ENCODE peak calls at places on chromosomes 5 and 9, in seven cellular contexts. S is sigmoid colon, P is astrocyte, C is uterus, K is prostate gland, A is body of pancreas, M is mammary epithelial cell. F is an unnamed sample.

GRCh38 chr9:100581661-100582060 is 3.8 kb downstream of the CAVIN4 start:
- DNase-seq in S (no peak), P (peak; percentile 34), C (no peak), K (no peak), A (no peak), M (no peak), F (no peak)

GRCh38 chr9:18520395-18520794 is 46.4 kb downstream of the ADAMTSL1 start:
- DNase-seq in S (peak; percentile 69), P (peak; percentile 40), C (no peak), K (no peak), A (no peak), M (no peak), F (no peak)

GRCh38 chr5:67770431-67771025 is 445.0 kb upstream of the PIK3R1 start:
- DNase-seq in S (no peak), P (peak; percentile 36), C (no peak), K (no peak), A (peak; percentile 46), M (peak; percentile 23), F (no peak)

GRCh38 chr9:134170525-134171315 is 6.4 kb upstream of the RNU6ATAC start:
- DNase-seq in S (no peak), P (no peak), C (no peak), K (no peak), A (no peak), M (no peak), F (no peak)

GRCh38 chr9:88302579-88303324 is 85.5 kb upstream of the SPIN1 start:
- DNase-seq in S (no peak), P (no peak), C (no peak), K (no peak), A (no peak), M (peak; percentile 14), F (no peak)

GRCh38 chr5:51382759-51383493 is at the start of gene ISL1:
- DNase-seq in S (peak; percentile 90), P (peak; percentile 46), C (no peak), K (peak; percentile 29), A (peak; percentile 69), M (peak; percentile 77), F (no peak)

GRCh38 chr5:160180931-160181330 is 48.4 kb upstream of the FABP6 start:
- DNase-seq in S (no peak), P (no peak), C (no peak), K (no peak), A (no peak), M (no peak), F (no peak)

GRCh38 chr9:111615928-111616327 is 15.2 kb upstream of the DNAJC25 start:
- DNase-seq in S (no peak), P (peak; percentile 26), C (no peak), K (no peak), A (no peak), M (no peak), F (no peak)

GRCh38 chr5:60223342-60223741 is 329.8 kb upstream of the PDE4D start:
- DNase-seq in S (no peak), P (peak; percentile 15), C (no peak), K (no peak), A (no peak), M (peak; percentile 76), F (no peak)

GRCh38 chr9:88534456-88535225 is at the start of gene NXNL2:
- DNase-seq in S (peak; percentile 91), P (peak; percentile 73), C (peak; percentile 94), K (peak; percentile 84), A (peak; percentile 76), M (peak; percentile 56), F (peak; percentile 79)

GRCh38 chr5:136424835-136425694 is 59.7 kb upstream of the TRPC7 start:
- DNase-seq in S (no peak), P (peak; percentile 12), C (peak; percentile 31), K (peak; percentile 69), A (peak; percentile 76), M (peak; percentile 31), F (peak; percentile 66)

GRCh38 chr5:134227259-134227658 is 1.4 kb upstream of the PPP2CA start:
- DNase-seq in S (peak; percentile 69), P (no peak), C (peak; percentile 35), K (no peak), A (peak; percentile 10), M (peak; percentile 36), F (peak; percentile 43)

GRCh38 chr5:134225780-134226440 is at the start of gene PPP2CA:
- DNase-seq in S (peak; percentile 100), P (peak; percentile 93), C (peak; percentile 100), K (peak; percentile 98), A (peak; percentile 98), M (peak; percentile 99), F (peak; percentile 99)

GRCh38 chr5:134224905-134225779 is 731 bp downstream of the PPP2CA start:
- DNase-seq in S (peak; percentile 81), P (peak; percentile 75), C (peak; percentile 64), K (peak; percentile 49), A (peak; percentile 57), M (peak; percentile 72), F (peak; percentile 59)

GRCh38 chr5:134226441-134227192 is 744 bp upstream of the PPP2CA start:
- DNase-seq in S (no peak), P (no peak), C (no peak), K (no peak), A (peak; percentile 92), M (peak; percentile 31), F (peak; percentile 32)

DNA sequence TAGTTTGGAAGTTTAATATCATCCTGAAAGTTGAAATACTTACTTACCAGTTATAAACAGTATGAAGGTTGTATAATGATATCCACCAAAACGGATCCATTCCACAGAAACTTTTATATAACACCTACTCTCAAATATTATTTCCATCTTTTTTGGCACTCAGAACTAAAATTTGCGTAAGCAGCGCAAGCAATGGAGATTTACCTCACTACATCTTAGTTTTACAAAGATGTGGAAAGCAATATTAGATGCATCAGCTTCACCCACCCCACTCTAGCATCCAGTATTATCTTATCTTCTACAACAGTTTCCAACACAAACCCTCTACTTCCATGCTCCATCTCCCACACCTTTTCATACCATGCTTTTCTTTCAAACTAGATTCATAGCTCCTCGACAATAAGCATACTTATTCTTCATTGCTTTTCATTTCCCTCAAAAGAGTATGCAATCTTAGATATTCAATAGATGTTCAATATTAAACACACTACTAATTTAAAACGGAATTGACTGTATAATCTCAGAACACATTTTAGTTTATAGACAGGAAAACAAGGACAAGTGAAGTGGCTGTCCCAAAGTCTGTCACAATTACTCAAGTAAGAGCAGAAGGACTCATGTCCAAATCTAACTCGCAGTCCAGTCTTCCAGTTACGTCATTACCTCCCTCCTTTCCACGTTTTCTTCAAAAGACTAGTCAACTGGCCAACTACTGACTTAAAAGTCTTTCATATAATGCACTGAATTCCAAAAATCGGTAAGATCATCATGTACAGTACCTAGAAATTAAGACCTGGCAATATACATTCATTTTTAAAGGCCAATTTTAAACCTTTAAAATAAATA is 2.2 kb downstream of the PPP2CA start:
- DNase-seq in S (no peak), P (no peak), C (no peak), K (no peak), A (no peak), M (no peak), F (no peak)
- H3K27ac ChIP-seq in S (peak overlapping the region; percentile 99), P (peak overlapping the region; percentile 100), C (peak overlapping the region; percentile 100), K (peak overlapping the region; percentile 22), A (peak overlapping the region; percentile 33), M (peak overlapping the region; percentile 98), F (no peak overlapping the region)

GRCh38 chr5:177302354-177303110 is 987 bp downstream of the RAB24 start:
- DNase-seq in S (peak; percentile 64), P (no peak), C (no peak), K (no peak), A (peak; percentile 55), M (no peak), F (no peak)

GRCh38 chr5:177304392-177305119 is 957 bp downstream of the PRELID1 start:
- DNase-seq in S (peak; percentile 63), P (no peak), C (no peak), K (no peak), A (no peak), M (peak; percentile 50), F (no peak)

GRCh38 chr5:177303925-177304391 is 359 bp downstream of the PRELID1 start:
- DNase-seq in S (peak; percentile 68), P (no peak), C (no peak), K (no peak), A (no peak), M (no peak), F (no peak)

GRCh38 chr5:177301503-177302165 is 1.9 kb downstream of the RAB24 start:
- DNase-seq in S (peak; percentile 65), P (no peak), C (no peak), K (peak; percentile 89), A (peak; percentile 97), M (peak; percentile 96), F (no peak)

GRCh38 chr5:177303121-177303924 is at the start of the genes PRELID1 and RAB24:
- DNase-seq in S (peak; percentile 94), P (peak; percentile 50), C (peak; percentile 87), K (peak; percentile 86), A (peak; percentile 89), M (peak; percentile 78), F (peak; percentile 88)
- TF ChIP-seq CTCF in S (peak; percentile 24), P (peak; percentile 12), C (peak; percentile 33), K (no peak), A (no peak), M (no peak), F (peak; percentile 14)

GRCh38 chr9:94927048-94927761 is 200.7 kb downstream of the AOPEP start:
- DNase-seq in S (no peak), P (no peak), C (no peak), K (no peak), A (no peak), M (no peak), F (no peak)
- H3K27ac ChIP-seq in S (no peak overlapping the region), P (peak overlapping the region; percentile 95), C (peak overlapping the region; percentile 95), K (peak overlapping the region; percentile 6), A (no peak overlapping the region), M (no peak overlapping the region), F (no peak overlapping the region)

GRCh38 chr5:82418608-82418950 is 140.4 kb upstream of the RPS23 start:
- DNase-seq in S (no peak), P (peak; percentile 50), C (no peak), K (no peak), A (no peak), M (no peak), F (no peak)

GRCh38 chr5:82419559-82420332 is 141.6 kb upstream of the RPS23 start:
- DNase-seq in S (no peak), P (no peak), C (no peak), K (no peak), A (no peak), M (no peak), F (no peak)

GRCh38 chr5:82422001-82422740 is 144.0 kb upstream of the RPS23 start:
- DNase-seq in S (no peak), P (no peak), C (no peak), K (no peak), A (no peak), M (no peak), F (no peak)

GRCh38 chr5:82422751-82423181 is 144.6 kb upstream of the RPS23 start:
- DNase-seq in S (peak; percentile 69), P (peak; percentile 93), C (no peak), K (no peak), A (peak; percentile 37), M (no peak), F (peak; percentile 24)

DNA sequence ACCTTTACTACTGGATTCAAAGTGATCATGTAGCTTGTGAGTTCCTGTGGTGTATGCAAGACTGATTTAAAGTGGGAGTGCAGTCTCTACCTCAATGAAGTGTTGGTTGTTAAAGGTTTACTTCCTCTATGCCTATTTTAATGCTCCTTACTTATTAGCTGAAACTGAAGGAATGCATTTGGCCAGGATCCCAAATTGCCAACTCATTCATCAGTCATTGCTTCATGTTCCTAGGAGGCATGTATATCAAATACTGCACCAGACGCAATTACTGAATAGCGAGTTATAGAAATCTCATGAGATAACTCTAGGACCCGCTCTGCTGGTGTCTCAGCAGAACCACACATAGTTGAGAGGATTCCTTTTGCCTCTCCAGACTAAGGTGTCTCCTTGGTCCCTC is 143.0 kb upstream of the RPS23 start:
- DNase-seq in S (no peak), P (peak; percentile 94), C (no peak), K (no peak), A (no peak), M (peak; percentile 94), F (no peak)
- TF ChIP-seq CTCF in S (no peak), P (peak; percentile 18), C (no peak), K (no peak), A (no peak), M (peak; percentile 15), F (no peak)

F was measured in heart right ventricle.